ENCODE peak calls at places on chromosome 6, in seven cellular contexts. P is GM04504; H is CD4-positive, alpha-beta T cell; J is GM12878; K is effector memory CD8-positive, alpha-beta T cell; U is GDM1; X is right lobe of liver. L is an unnamed sample.

GRCh38 chr6:116102856-116103255 is 2.2 kb downstream of the NT5DC1 start:
- DNase-seq in P (no peak), H (no peak), J (no peak), K (no peak), U (no peak), X (no peak), L (no peak)

GRCh38 chr6:97068211-97068610 is 143.7 kb downstream of the KLHL32 start:
- DNase-seq in P (no peak), H (no peak), J (no peak), K (no peak), U (no peak), X (no peak), L (no peak)

GRCh38 chr6:35473075-35473848 is 5.1 kb downstream of the RPL10A start:
- DNase-seq in P (no peak), H (no peak), J (no peak), K (no peak), U (no peak), X (no peak), L (no peak)

GRCh38 chr6:27668442-27669275 is 195.8 kb upstream of the ZNF184 start:
- DNase-seq in P (no peak), H (peak; percentile 22), J (no peak), K (peak; percentile 14), U (peak; percentile 33), X (no peak), L (peak; percentile 70)

GRCh38 chr6:5936611-5937010 is 70.1 kb downstream of the NRN1 start:
- DNase-seq in P (peak; percentile 32), H (no peak), J (no peak), K (no peak), U (no peak), X (no peak), L (no peak)

GRCh38 chr6:111666812-111667211 is 61.1 kb upstream of the TRAF3IP2 start:
- DNase-seq in P (no peak), H (no peak), J (no peak), K (no peak), U (no peak), X (no peak), L (no peak)

GRCh38 chr6:159168536-159169192 is 536 bp upstream of the FNDC1 start:
- DNase-seq in P (no peak), H (no peak), J (no peak), K (no peak), U (no peak), X (peak; percentile 69), L (no peak)

GRCh38 chr6:139017227-139017626 is 11.3 kb upstream of the ABRACL start:
- DNase-seq in P (no peak), H (no peak), J (no peak), K (no peak), U (no peak), X (peak; percentile 37), L (no peak)

GRCh38 chr6:32609731-32610640 is 20.3 kb upstream of the HLA-DRB1 start:
- DNase-seq in P (peak; percentile 65), H (peak; percentile 4), J (peak; percentile 100), K (peak; percentile 55), U (peak; percentile 92), X (no peak), L (peak; percentile 49)

GRCh38 chr6:108838101-108838717 is 10.0 kb upstream of the ARMC2 start:
- DNase-seq in P (no peak), H (no peak), J (no peak), K (no peak), U (no peak), X (no peak), L (no peak)

GRCh38 chr6:88266126-88266525 is 100.0 kb upstream of the CNR1 start:
- DNase-seq in P (no peak), H (no peak), J (no peak), K (no peak), U (no peak), X (no peak), L (no peak)

GRCh38 chr6:162344935-162345599 is 382.5 kb downstream of the PRKN start:
- DNase-seq in P (no peak), H (no peak), J (no peak), K (no peak), U (no peak), X (no peak), L (no peak)

GRCh38 chr6:121677551-121677950 is 242.1 kb downstream of the GJA1 start:
- DNase-seq in P (no peak), H (no peak), J (no peak), K (no peak), U (no peak), X (no peak), L (no peak)

GRCh38 chr6:101066481-101066880 is 185.4 kb upstream of the ASCC3 start:
- DNase-seq in P (no peak), H (no peak), J (no peak), K (no peak), U (no peak), X (no peak), L (no peak)

GRCh38 chr6:158060447-158061360 is 79.0 kb downstream of the SYNJ2 start:
- DNase-seq in P (peak; percentile 95), H (no peak), J (no peak), K (no peak), U (no peak), X (peak; percentile 86), L (no peak)

GRCh38 chr6:42742116-42742894 is 3.6 kb downstream of the TBCC start:
- DNase-seq in P (peak; percentile 47), H (no peak), J (no peak), K (no peak), U (no peak), X (no peak), L (no peak)

GRCh38 chr6:130900913-130901312 is 73.7 kb downstream of the SMLR1 start:
- DNase-seq in P (peak; percentile 40), H (no peak), J (no peak), K (no peak), U (no peak), X (no peak), L (no peak)

GRCh38 chr6:44580901-44581300 is 193.4 kb downstream of the CDC5L start:
- DNase-seq in P (no peak), H (no peak), J (no peak), K (no peak), U (no peak), X (no peak), L (no peak)

GRCh38 chr6:104525677-104526322 is 333.9 kb downstream of the HACE1 start:
- DNase-seq in P (peak; percentile 27), H (peak; percentile 37), J (peak; percentile 17), K (peak; percentile 48), U (peak; percentile 74), X (peak; percentile 60), L (peak; percentile 73)

GRCh38 chr6:156876302-156876701 is 99.1 kb downstream of the ARID1B start:
- DNase-seq in P (no peak), H (no peak), J (no peak), K (no peak), U (no peak), X (no peak), L (no peak)

GRCh38 chr6:4486543-4487319 is 289.5 kb upstream of the CDYL start:
- DNase-seq in P (no peak), H (no peak), J (no peak), K (no peak), U (no peak), X (no peak), L (no peak)

GRCh38 chr6:33609444-33610034 is 11.6 kb upstream of the ITPR3 start:
- DNase-seq in P (peak; percentile 81), H (no peak), J (no peak), K (no peak), U (no peak), X (no peak), L (no peak)

GRCh38 chr6:111523484-111524166 is 40.6 kb upstream of the REV3L start:
- DNase-seq in P (no peak), H (no peak), J (no peak), K (no peak), U (no peak), X (no peak), L (no peak)

GRCh38 chr6:156880913-156881312 is 103.7 kb downstream of the ARID1B start:
- DNase-seq in P (no peak), H (no peak), J (no peak), K (no peak), U (no peak), X (no peak), L (no peak)

GRCh38 chr6:38522322-38522721 is 117.4 kb downstream of the BTBD9 start:
- DNase-seq in P (no peak), H (no peak), J (no peak), K (no peak), U (no peak), X (no peak), L (no peak)